ENCODE peak calls at places on chromosomes 7 and 10, in nine cellular contexts. W is SK-N-MC; U is hepatocyte; K is CD4-positive, alpha-beta T cell; I is foreskin keratinocyte; J is lower lobe of right lung; E is colonic mucosa; C is GM23338; R is ovary. N is an unnamed sample.
A peak's percentile ranks its signal among the peaks of the same experiment; 100 is the strongest.

GRCh38 chr10:29865700-29866355 is 193.6 kb downstream of the JCAD start:
- DNase-seq in C (no peak), I (peak; percentile 42), E (no peak), K (no peak), W (no peak), U (peak; percentile 67), J (no peak), R (no peak), N (peak; percentile 56)

GRCh38 chr10:18424200-18424599 is 227.2 kb downstream of the NSUN6 start:
- DNase-seq in W (no peak), E (no peak), R (no peak), K (no peak), I (no peak), U (no peak), J (no peak), C (peak; percentile 51), N (no peak)

GRCh38 chr7:99102809-99103690 is 40.9 kb downstream of the SMURF1 start:
- DNase-seq in I (peak; percentile 66), J (no peak), E (no peak), K (no peak), R (no peak), C (no peak), W (no peak), U (no peak), N (peak; percentile 72)

GRCh38 chr10:110358869-110359629 is 54.3 kb upstream of the SMNDC1 start:
- DNase-seq in C (peak; percentile 71), K (no peak), I (peak; percentile 64), J (no peak), W (no peak), U (no peak), R (no peak), E (no peak), N (peak; percentile 84)

GRCh38 chr10:23910296-23910695 is 298.6 kb upstream of the KIAA1217 start:
- DNase-seq in U (no peak), R (no peak), K (no peak), E (no peak), C (no peak), J (no peak), W (no peak), I (no peak), N (no peak)

GRCh38 chr10:113094114-113094486 is 144.1 kb downstream of the TCF7L2 start:
- DNase-seq in E (no peak), J (no peak), C (no peak), K (no peak), U (no peak), R (no peak), W (peak; percentile 64), I (no peak), N (peak; percentile 60)

GRCh38 chr10:127243490-127244272 is 47.3 kb upstream of the INSYN2A start:
- DNase-seq in I (no peak), J (no peak), E (peak; percentile 58), K (peak; percentile 13), C (peak; percentile 83), W (no peak), R (peak; percentile 21), U (peak; percentile 48), N (peak; percentile 11)

GRCh38 chr7:28389504-28390385 is 22.6 kb upstream of the CREB5 start:
- DNase-seq in R (no peak), I (no peak), E (no peak), K (no peak), J (no peak), W (peak; percentile 64), C (peak; percentile 85), U (peak; percentile 86), N (peak; percentile 58)

GRCh38 chr7:64946772-64947171 is 43.7 kb downstream of the ZNF273 start:
- DNase-seq in I (no peak), K (no peak), U (peak; percentile 30), E (no peak), C (peak; percentile 72), R (no peak), J (no peak), W (no peak), N (no peak)

GRCh38 chr10:15739437-15739970 is 19.8 kb upstream of the ITGA8 start:
- DNase-seq in U (no peak), K (no peak), I (no peak), W (no peak), R (no peak), J (no peak), E (no peak), C (no peak), N (no peak)

GRCh38 chr10:71736570-71737355 is 17.2 kb upstream of the C10orf105 start:
- DNase-seq in U (no peak), C (no peak), W (no peak), J (no peak), I (no peak), K (no peak), R (no peak), E (peak; percentile 83), N (no peak)

GRCh38 chr7:80224416-80224815 is 89.8 kb downstream of the GNAI1 start:
- DNase-seq in U (no peak), C (no peak), E (no peak), K (no peak), J (no peak), R (no peak), I (no peak), W (no peak), N (no peak)

GRCh38 chr7:106111671-106112117 is 418 bp downstream of the SYPL1 start:
- DNase-seq in U (peak; percentile 85), R (no peak), J (peak; percentile 84), E (no peak), K (peak; percentile 21), I (no peak), C (peak; percentile 29), W (no peak), N (no peak)

GRCh38 chr10:71590786-71591350 is 128.7 kb downstream of the C10orf105 start:
- DNase-seq in R (no peak), U (no peak), W (no peak), I (no peak), J (no peak), E (no peak), C (no peak), K (no peak), N (no peak)

DNA sequence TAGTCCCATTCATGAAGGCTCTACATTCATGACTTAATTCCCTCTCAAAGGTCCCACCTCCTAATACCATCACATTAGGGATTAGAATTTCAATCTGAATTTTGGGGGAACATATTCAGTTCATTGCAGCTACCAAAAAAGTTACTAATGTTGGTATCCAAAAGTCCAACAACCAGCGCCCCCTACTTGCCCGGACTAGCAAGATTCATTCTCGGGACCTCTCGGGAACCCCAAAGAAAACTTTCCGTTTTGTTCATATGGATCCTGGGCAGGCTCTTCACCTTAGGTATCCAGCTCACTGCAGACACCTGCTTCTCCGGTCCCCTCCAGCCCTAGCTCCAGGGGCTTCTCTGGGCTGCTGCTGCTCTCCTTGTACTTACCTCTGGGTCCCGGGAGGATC is 8.9 kb upstream of the GRK5 start:
- DNase-seq in I (no peak), U (no peak), J (no peak), R (no peak), K (no peak), C (peak; percentile 82), E (no peak), W (no peak), N (no peak)
- H3K27ac ChIP-seq in I (no peak overlapping the region), U (no peak overlapping the region), J (no peak overlapping the region), R (no peak overlapping the region), K (no peak overlapping the region), C (no peak overlapping the region), E (no peak overlapping the region), W (no peak overlapping the region), N (no peak overlapping the region)

GRCh38 chr7:101294039-101294831 is 27.4 kb downstream of the IFT22 start:
- DNase-seq in J (no peak), U (no peak), E (no peak), K (no peak), W (no peak), R (no peak), I (no peak), C (peak; percentile 98), N (no peak)
- H3K27ac ChIP-seq in J (no peak overlapping the region), U (no peak overlapping the region), E (no peak overlapping the region), K (no peak overlapping the region), W (no peak overlapping the region), R (no peak overlapping the region), I (no peak overlapping the region), C (peak overlapping the region; percentile 99), N (no peak overlapping the region)

DNA sequence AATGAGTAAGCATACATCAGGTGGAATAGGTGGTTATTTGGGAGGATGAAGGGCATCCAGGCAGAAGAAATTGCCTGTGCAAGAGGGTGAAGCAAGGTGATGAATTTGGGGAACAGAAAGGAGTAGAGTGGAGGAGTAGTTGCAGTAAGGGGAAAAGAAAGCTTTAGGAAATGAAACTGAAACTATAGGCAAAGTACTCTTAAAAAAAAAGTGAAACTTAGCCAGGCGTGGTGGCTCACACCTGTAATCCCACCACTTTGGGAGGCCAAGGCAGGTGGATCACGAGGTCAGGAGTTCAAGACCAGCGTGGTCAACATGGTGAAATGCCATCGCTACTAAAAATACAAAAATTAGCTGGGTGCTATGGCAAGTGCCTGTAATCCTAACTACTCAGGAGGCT is 17.6 kb downstream of the NUP205 start:
- DNase-seq in C (no peak), K (no peak), I (no peak), J (no peak), W (no peak), U (no peak), E (no peak), R (no peak), N (no peak)
- H3K27ac ChIP-seq in C (peak overlapping the region; percentile 10), K (no peak overlapping the region), I (no peak overlapping the region), J (no peak overlapping the region), W (no peak overlapping the region), U (no peak overlapping the region), E (no peak overlapping the region), R (no peak overlapping the region), N (no peak overlapping the region)

GRCh38 chr7:66921396-66921917 is 432 bp downstream of the TMEM248 start:
- DNase-seq in E (peak; percentile 49), K (no peak), J (no peak), W (no peak), C (peak; percentile 48), R (peak; percentile 73), I (peak; percentile 6), U (peak; percentile 46), N (peak; percentile 21)

GRCh38 chr7:66925255-66925654 is 4.2 kb downstream of the TMEM248 start:
- DNase-seq in R (no peak), I (no peak), U (no peak), J (no peak), K (no peak), C (no peak), E (no peak), W (no peak), N (no peak)

GRCh38 chr7:66920769-66921395 is at the start of gene TMEM248:
- DNase-seq in C (peak; percentile 75), I (peak; percentile 58), K (peak; percentile 89), W (peak; percentile 32), J (peak; percentile 95), E (peak; percentile 95), U (peak; percentile 91), R (peak; percentile 90), N (peak; percentile 81)

GRCh38 chr7:66920256-66920655 is 769 bp upstream of the TMEM248 start:
- DNase-seq in K (no peak), R (no peak), I (no peak), W (no peak), J (no peak), C (no peak), E (no peak), U (no peak), N (no peak)

DNA sequence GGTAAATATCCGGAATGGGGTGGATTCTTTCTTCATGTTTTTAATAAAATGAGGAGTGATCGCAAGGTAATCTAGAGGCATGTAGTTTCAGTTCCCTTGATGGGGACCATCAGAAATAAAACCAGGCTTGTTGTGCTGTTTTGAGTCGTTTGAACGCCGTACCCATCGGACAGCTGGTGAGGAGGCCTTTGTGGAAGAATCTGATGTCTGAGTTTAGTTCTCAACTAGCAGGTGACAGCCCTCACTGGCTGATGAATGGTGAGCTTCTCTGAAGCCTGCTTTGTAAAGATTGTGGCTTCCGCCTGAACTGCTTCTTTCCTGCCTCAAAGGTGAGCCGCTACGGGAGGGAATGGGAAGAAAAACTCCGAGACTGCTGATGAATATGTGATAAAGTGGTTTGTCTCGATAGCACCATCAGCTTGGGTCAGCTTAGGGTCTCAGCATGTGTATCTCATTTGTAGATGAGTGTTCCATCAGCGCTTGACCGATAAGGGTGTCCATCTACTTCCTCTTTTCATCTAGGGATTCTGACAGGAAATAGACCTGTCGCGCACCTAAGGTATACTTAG is 977 bp downstream of the TMEM248 start:
- DNase-seq in U (peak; percentile 38), R (no peak), W (no peak), E (peak; percentile 28), I (peak; percentile 4), C (peak; percentile 25), J (no peak), K (peak; percentile 21), N (peak; percentile 40)
- H3K27ac ChIP-seq in U (peak overlapping the region; percentile 73), R (peak overlapping the region; percentile 27), W (peak overlapping the region; percentile 46), E (peak overlapping the region; percentile 81), I (peak overlapping the region; percentile 75), C (peak overlapping the region; percentile 42), J (peak overlapping the region; percentile 91), K (peak overlapping the region; percentile 90), N (peak overlapping the region; percentile 82)

N was measured in mammary epithelial cell.